ENCODE peak calls at places on chromosomes 16 and 17, in seven cellular contexts. H, L, W, N, Y, C and S are unnamed samples.

GRCh38 chr17:51795401-51795800 is 363.1 kb downstream of the CA10 start:
- DNase-seq in H (no peak), L (no peak), W (no peak), N (no peak), Y (no peak), C (no peak), S (no peak)

GRCh38 chr17:58331815-58332719 is 3.5 kb upstream of the TSPOAP1 start:
- DNase-seq in H (peak; percentile 99), L (no peak), W (peak; percentile 82), N (no peak), Y (peak; percentile 92), C (peak; percentile 97), S (no peak)

GRCh38 chr16:31215287-31216115 is 1.4 kb downstream of the PYDC1 start:
- DNase-seq in H (no peak), L (peak; percentile 55), W (peak; percentile 96), N (peak; percentile 57), Y (no peak), C (no peak), S (no peak)

GRCh38 chr16:17101646-17102045 is 369.1 kb downstream of the XYLT1 start:
- DNase-seq in H (peak; percentile 71), L (peak; percentile 2), W (peak; percentile 48), N (no peak), Y (no peak), C (no peak), S (peak; percentile 17)

GRCh38 chr17:14197582-14197981 is 39.1 kb downstream of the CDRT15 start:
- DNase-seq in H (no peak), L (no peak), W (no peak), N (no peak), Y (no peak), C (no peak), S (no peak)

GRCh38 chr16:87391324-87391949 is 699 bp upstream of the MAP1LC3B start:
- DNase-seq in H (no peak), L (no peak), W (no peak), N (no peak), Y (no peak), C (no peak), S (no peak)

GRCh38 chr16:88634141-88634993 is 4.0 kb upstream of the IL17C start:
- DNase-seq in H (peak; percentile 66), L (peak; percentile 23), W (peak; percentile 98), N (no peak), Y (peak; percentile 45), C (peak; percentile 42), S (no peak)

GRCh38 chr17:5055543-5055942 is 20.3 kb upstream of the SLC52A1 start:
- DNase-seq in H (peak; percentile 52), L (no peak), W (peak; percentile 31), N (no peak), Y (no peak), C (no peak), S (no peak)

GRCh38 chr17:40437095-40437732 is 6.0 kb upstream of the IGFBP4 start:
- DNase-seq in H (no peak), L (peak; percentile 26), W (peak; percentile 69), N (no peak), Y (no peak), C (no peak), S (no peak)

GRCh38 chr17:17354560-17355357 is 51.6 kb downstream of the NT5M start:
- DNase-seq in H (peak; percentile 90), L (peak; percentile 60), W (peak; percentile 71), N (peak; percentile 86), Y (peak; percentile 4), C (peak; percentile 66), S (peak; percentile 1)

GRCh38 chr17:48310748-48311213 is 119.2 kb downstream of the SKAP1 start:
- DNase-seq in H (no peak), L (no peak), W (peak; percentile 18), N (no peak), Y (no peak), C (no peak), S (no peak)

GRCh38 chr16:19092653-19093410 is 20.9 kb upstream of the ITPRIPL2 start:
- DNase-seq in H (peak; percentile 7), L (no peak), W (no peak), N (no peak), Y (no peak), C (no peak), S (no peak)

GRCh38 chr16:23826528-23827244 is 9.1 kb upstream of the PRKCB start:
- DNase-seq in H (peak; percentile 58), L (no peak), W (no peak), N (no peak), Y (peak; percentile 79), C (no peak), S (no peak)

GRCh38 chr16:50300942-50301625 is 34.7 kb downstream of the ADCY7 start:
- DNase-seq in H (no peak), L (peak; percentile 87), W (no peak), N (no peak), Y (no peak), C (no peak), S (no peak)

GRCh38 chr16:66603537-66604375 is 748 bp upstream of the CMTM3 start:
- DNase-seq in H (peak; percentile 68), L (peak; percentile 58), W (peak; percentile 78), N (no peak), Y (no peak), C (peak; percentile 68), S (no peak)

GRCh38 chr17:79925242-79925957 is 86.2 kb upstream of the CBX4 start:
- DNase-seq in H (no peak), L (peak; percentile 25), W (no peak), N (peak; percentile 88), Y (no peak), C (no peak), S (no peak)

GRCh38 chr17:40366076-40366860 is 1.7 kb upstream of the GJD3 start:
- DNase-seq in H (no peak), L (no peak), W (peak; percentile 4), N (no peak), Y (no peak), C (no peak), S (no peak)

GRCh38 chr17:37124825-37125181 is 176.0 kb downstream of the AATF start:
- DNase-seq in H (no peak), L (no peak), W (no peak), N (no peak), Y (no peak), C (no peak), S (no peak)

GRCh38 chr17:57708401-57708800 is 36.7 kb downstream of the CCDC182 start:
- DNase-seq in H (no peak), L (no peak), W (no peak), N (no peak), Y (no peak), C (no peak), S (no peak)

GRCh38 chr16:70490261-70490660 is 33.1 kb downstream of the COG4 start:
- DNase-seq in H (no peak), L (peak; percentile 15), W (no peak), N (no peak), Y (no peak), C (no peak), S (no peak)

GRCh38 chr16:68599586-68599985 is 45.5 kb upstream of the CDH3 start:
- DNase-seq in H (no peak), L (no peak), W (no peak), N (no peak), Y (no peak), C (no peak), S (no peak)

GRCh38 chr17:301681-302299 is 50.8 kb downstream of the RPH3AL start:
- DNase-seq in H (no peak), L (no peak), W (no peak), N (peak; percentile 1), Y (no peak), C (no peak), S (no peak)

GRCh38 chr17:79388556-79389295 is 222.1 kb downstream of the RBFOX3 start:
- DNase-seq in H (peak; percentile 59), L (peak; percentile 27), W (peak; percentile 71), N (peak; percentile 74), Y (no peak), C (peak; percentile 54), S (no peak)

GRCh38 chr17:80955673-80956306 is 35.9 kb upstream of the CHMP6 start:
- DNase-seq in H (peak; percentile 51), L (no peak), W (no peak), N (no peak), Y (no peak), C (no peak), S (no peak)

GRCh38 chr17:80957461-80957941 is 34.1 kb upstream of the CHMP6 start:
- DNase-seq in H (no peak), L (no peak), W (no peak), N (no peak), Y (no peak), C (no peak), S (no peak)

GRCh38 chr17:80953471-80954315 is 37.9 kb upstream of the CHMP6 start:
- DNase-seq in H (no peak), L (no peak), W (no peak), N (no peak), Y (no peak), C (no peak), S (no peak)

GRCh38 chr17:80956321-80957190 is 35.1 kb upstream of the CHMP6 start:
- DNase-seq in H (no peak), L (no peak), W (no peak), N (no peak), Y (no peak), C (no peak), S (no peak)

DNA sequence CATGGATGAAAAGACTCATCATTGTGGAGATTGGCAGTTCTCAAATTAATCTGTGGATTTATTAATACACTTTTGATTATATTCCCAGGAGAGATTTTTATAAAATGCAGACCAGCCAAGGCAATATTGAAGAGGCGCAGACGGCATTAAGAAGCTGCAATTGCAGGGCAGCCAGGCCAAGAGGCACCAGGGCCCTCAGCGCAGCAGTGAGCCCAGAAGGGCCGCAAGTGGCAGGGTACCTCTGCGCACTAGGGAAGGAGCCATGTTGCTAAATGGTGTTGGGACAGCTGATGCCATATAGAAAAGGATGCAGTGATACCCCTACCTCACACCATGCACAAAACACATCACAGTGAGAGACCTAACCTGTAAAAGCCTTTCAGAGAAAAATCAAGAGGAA is 36.6 kb upstream of the CHMP6 start:
- DNase-seq in H (no peak), L (no peak), W (no peak), N (no peak), Y (no peak), C (no peak), S (no peak)
- H3K4me3 ChIP-seq in H (no peak overlapping the region), L (no peak overlapping the region), W (no peak overlapping the region), N (no peak overlapping the region), Y (no peak overlapping the region), C (no peak overlapping the region), S (no peak overlapping the region)

GRCh38 chr16:81551141-81551808 is 106.7 kb downstream of the CMIP start:
- DNase-seq in H (no peak), L (peak; percentile 70), W (peak; percentile 38), N (peak; percentile 51), Y (peak; percentile 9), C (no peak), S (no peak)
- H3K9ac ChIP-seq in H (no peak overlapping the region), L (no peak overlapping the region), W (no peak overlapping the region), N (peak overlapping the region; percentile 37), Y (no peak overlapping the region), C (no peak overlapping the region), S (peak overlapping the region; percentile 29)

DNA sequence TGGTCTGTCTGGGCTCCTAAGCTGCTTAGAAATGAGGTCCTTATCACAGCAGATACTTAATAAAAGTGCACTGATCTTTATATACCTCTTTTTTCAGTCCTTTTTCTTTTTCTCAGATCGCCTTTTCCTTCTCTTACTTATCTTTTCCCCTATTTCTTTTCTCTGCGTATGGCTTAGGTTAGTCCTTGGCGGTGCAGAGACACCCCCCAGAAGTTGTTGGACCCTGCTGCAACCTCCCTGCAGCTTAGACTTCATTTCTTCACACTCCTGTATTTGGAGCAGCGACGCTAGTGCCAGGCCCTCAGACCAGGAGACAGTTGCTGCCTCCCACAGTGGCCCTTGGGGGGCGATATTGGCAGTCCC is 67.6 kb downstream of the CENPV start:
- DNase-seq in H (no peak), L (no peak), W (no peak), N (no peak), Y (no peak), C (no peak), S (no peak)
- H3K4me3 ChIP-seq in H (peak overlapping the region; percentile 46), L (no peak overlapping the region), W (no peak overlapping the region), N (peak overlapping the region; percentile 64), Y (no peak overlapping the region), C (no peak overlapping the region), S (no peak overlapping the region)

GRCh38 chr17:3972281-3972731 is 8.1 kb upstream of the ATP2A3 start:
- DNase-seq in H (peak; percentile 63), L (no peak), W (no peak), N (no peak), Y (no peak), C (no peak), S (no peak)
- H3K9ac ChIP-seq in H (no peak overlapping the region), L (no peak overlapping the region), W (no peak overlapping the region), N (no peak overlapping the region), Y (no peak overlapping the region), C (no peak overlapping the region), S (no peak overlapping the region)